ENCODE peak calls at places on chromosome 19, in seven cellular contexts. F is RWPE1, Q is PC-3, B is fibroblast of lung, S is Peyer's patch, G is aorta, H is uterus. L is an unnamed sample.

GRCh38 chr19:4425531-4425930 is 23.1 kb downstream of the CHAF1A start:
- DNase-seq in F (no peak), B (peak), S (no peak), Q (no peak), H (no peak), G (no peak), L (no peak)

GRCh38 chr19:38664503-38665211 is 17.2 kb downstream of the ACTN4 start:
- DNase-seq in G (no peak), S (no peak), Q (no peak), F (no peak), H (no peak), B (no peak), L (no peak)

GRCh38 chr19:14459703-14460102 is 15.5 kb downstream of the PTGER1 start:
- DNase-seq in S (no peak), F (no peak), G (no peak), B (no peak), Q (no peak), H (no peak), L (no peak)

GRCh38 chr19:13069415-13070369 is 33.0 kb downstream of the LYL1 start:
- DNase-seq in S (no peak), F (no peak), Q (no peak), B (peak), H (no peak), G (no peak), L (no peak)

GRCh38 chr19:3450796-3451411 is 29.4 kb downstream of the SMIM24 start:
- DNase-seq in H (peak), G (peak), S (peak), Q (peak), B (peak), F (peak), L (peak)

GRCh38 chr19:33376423-33376822 is 2.9 kb downstream of the CEBPG start:
- DNase-seq in Q (peak), F (peak), G (peak), S (peak), H (peak), B (peak), L (no peak)

GRCh38 chr19:39125199-39125553 is 410 bp upstream of the PAK4 start:
- DNase-seq in F (no peak), S (no peak), Q (no peak), B (no peak), G (no peak), H (no peak), L (no peak)

GRCh38 chr19:40283414-40284250 is 1.5 kb downstream of the AKT2 start:
- DNase-seq in B (no peak), S (no peak), H (no peak), G (peak), F (no peak), Q (no peak), L (no peak)

GRCh38 chr19:29530549-29531457 is 5.0 kb downstream of the VSTM2B start:
- DNase-seq in S (peak), F (no peak), G (peak), H (no peak), Q (no peak), B (no peak), L (no peak)

GRCh38 chr19:41910992-41911888 is 17.0 kb downstream of the ERFL start:
- DNase-seq in S (no peak), F (no peak), G (no peak), B (no peak), Q (no peak), H (no peak), L (no peak)

GRCh38 chr19:45340232-45340898 is at the start of gene KLC3:
- DNase-seq in Q (peak), H (no peak), F (peak), S (peak), G (no peak), B (no peak), L (no peak)

GRCh38 chr19:5143471-5144411 is 174.8 kb downstream of the KDM4B start:
- DNase-seq in H (no peak), B (no peak), S (peak), Q (no peak), F (no peak), G (peak), L (no peak)

GRCh38 chr19:18262917-18263316 is 11.3 kb downstream of the IQCN start:
- DNase-seq in S (no peak), B (no peak), F (no peak), H (no peak), G (no peak), Q (no peak), L (no peak)

GRCh38 chr19:7920520-7921301 is 573 bp downstream of the SNAPC2 start:
- DNase-seq in H (peak), F (peak), Q (peak), S (peak), B (peak), G (peak), L (peak)

GRCh38 chr19:56097306-56097705 is 23.8 kb downstream of the ZNF787 start:
- DNase-seq in G (no peak), B (no peak), F (no peak), H (no peak), Q (no peak), S (no peak), L (no peak)

GRCh38 chr19:6216996-6217751 is 62.6 kb downstream of the MLLT1 start:
- DNase-seq in F (no peak), Q (no peak), B (peak), H (peak), S (no peak), G (no peak), L (no peak)

GRCh38 chr19:38288127-38288855 is 15.8 kb upstream of the C19orf33 start:
- DNase-seq in F (no peak), B (no peak), S (no peak), H (no peak), Q (no peak), G (no peak), L (no peak)

GRCh38 chr19:5130371-5131030 is 161.6 kb downstream of the KDM4B start:
- DNase-seq in H (no peak), G (no peak), B (no peak), S (peak), F (no peak), Q (no peak), L (no peak)

GRCh38 chr19:38337360-38337653 is 1.7 kb downstream of the CATSPERG start:
- DNase-seq in F (no peak), G (no peak), Q (no peak), H (no peak), S (no peak), B (no peak), L (no peak)

GRCh38 chr19:13843104-13843921 is 33.6 kb upstream of the NANOS3 start:
- DNase-seq in H (peak), Q (peak), G (peak), F (peak), B (peak), S (peak), L (no peak)

GRCh38 chr19:11580665-11581418 is 3.4 kb upstream of the ACP5 start:
- DNase-seq in S (no peak), B (no peak), G (no peak), Q (peak), H (no peak), F (no peak), L (no peak)

GRCh38 chr19:492091-492531 is 4.2 kb upstream of the MADCAM1 start:
- DNase-seq in Q (peak), S (no peak), F (no peak), G (no peak), B (no peak), H (no peak), L (no peak)

GRCh38 chr19:14385492-14385891 is 4.2 kb downstream of the ADGRE5 start:
- DNase-seq in Q (no peak), H (no peak), B (no peak), F (no peak), G (no peak), S (no peak), L (no peak)

GRCh38 chr19:42468273-42468796 is 25.6 kb upstream of the CXCL17 start:
- DNase-seq in F (peak), S (peak), B (peak), Q (peak), H (no peak), G (no peak), L (peak)

GRCh38 chr19:56476671-56477428 is at the start of gene ZNF667:
- DNase-seq in B (peak), H (no peak), Q (peak), G (no peak), S (no peak), F (no peak), L (peak)

GRCh38 chr19:32890841-32891240 is 21.3 kb upstream of the SLC7A9 start:
- DNase-seq in B (no peak), F (no peak), S (no peak), G (no peak), Q (no peak), H (no peak), L (no peak)

GRCh38 chr19:43592800-43593350 is 3.1 kb downstream of the IRGQ start:
- DNase-seq in S (no peak), B (no peak), H (no peak), Q (no peak), G (no peak), F (no peak), L (no peak)

GRCh38 chr19:38852231-38853044 is 2.7 kb upstream of the HNRNPL start:
- DNase-seq in H (peak), F (peak), G (peak), S (peak), Q (peak), B (peak), L (no peak)

GRCh38 chr19:51916167-51916566 is 11.1 kb upstream of the ZNF613 start:
- DNase-seq in S (no peak), Q (no peak), H (no peak), F (no peak), B (no peak), G (no peak), L (no peak)

GRCh38 chr19:5914946-5915781 is 1.1 kb downstream of the CAPS start:
- DNase-seq in Q (peak), H (no peak), F (no peak), B (no peak), S (no peak), G (peak), L (no peak)

GRCh38 chr19:57067440-57067839 is 52.3 kb upstream of the USP29 start:
- DNase-seq in Q (no peak), S (no peak), F (no peak), B (no peak), G (no peak), H (no peak), L (no peak)

GRCh38 chr19:38707512-38708114 is 36.7 kb downstream of the CAPN12 start:
- DNase-seq in H (peak), B (peak), Q (peak), S (peak), F (no peak), G (no peak), L (no peak)

GRCh38 chr19:50432658-50433057 is at the start of gene MYBPC2:
- DNase-seq in Q (no peak), S (no peak), F (no peak), B (no peak), H (no peak), G (no peak), L (no peak)

GRCh38 chr19:10864538-10864899 is 6.8 kb upstream of the CARM1 start:
- DNase-seq in H (peak), S (peak), B (peak), F (peak), G (peak), Q (peak), L (no peak)

GRCh38 chr19:46713781-46714522 is 3.0 kb downstream of the PRKD2 start:
- DNase-seq in S (peak), H (peak), F (peak), G (peak), Q (peak), B (peak), L (peak)

GRCh38 chr19:32642771-32643170 is 32.2 kb downstream of the ANKRD27 start:
- DNase-seq in G (no peak), Q (no peak), F (no peak), S (peak), H (no peak), B (no peak), L (no peak)

GRCh38 chr19:31612873-31613272 is 263.6 kb upstream of the TSHZ3 start:
- DNase-seq in H (no peak), G (no peak), Q (no peak), S (no peak), F (no peak), B (no peak), L (no peak)

GRCh38 chr19:31613683-31614219 is 264.5 kb upstream of the TSHZ3 start:
- DNase-seq in H (no peak), S (no peak), G (no peak), B (no peak), F (no peak), Q (no peak), L (no peak)

GRCh38 chr19:31616031-31616430 is 266.8 kb upstream of the TSHZ3 start:
- DNase-seq in Q (no peak), B (peak), F (no peak), H (no peak), S (no peak), G (no peak), L (no peak)

GRCh38 chr19:31610036-31610435 is 260.8 kb upstream of the TSHZ3 start:
- DNase-seq in B (no peak), G (no peak), S (no peak), H (no peak), Q (no peak), F (no peak), L (no peak)

GRCh38 chr19:31611348-31611877 is 262.2 kb upstream of the TSHZ3 start:
- DNase-seq in B (no peak), G (no peak), H (no peak), Q (no peak), S (no peak), F (no peak), L (no peak)
- H3K27ac ChIP-seq in B (no peak), G (no peak), H (no peak), Q (no peak), S (no peak), F (no peak), L (no peak)

DNA sequence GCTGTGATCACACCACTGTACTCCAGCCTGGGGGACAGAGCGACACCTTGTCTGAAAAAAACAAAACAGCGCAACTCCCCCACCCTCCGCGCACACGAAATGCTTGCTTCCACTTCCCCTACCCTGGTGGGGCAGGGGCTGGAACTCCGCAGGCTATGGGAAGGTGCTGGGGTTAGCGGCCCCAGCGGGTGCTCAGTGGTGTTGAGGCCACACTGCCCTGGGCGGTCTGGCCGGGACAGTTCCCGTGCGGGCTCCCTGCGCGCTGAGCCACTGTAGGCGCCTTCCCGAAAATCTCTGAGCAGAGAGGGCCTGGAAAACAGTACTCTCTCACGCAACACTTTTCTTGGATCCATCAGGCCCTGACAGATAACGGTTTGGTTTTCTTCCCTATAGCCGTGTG is 1.1 kb upstream of the WTIP start:
- DNase-seq in S (peak), H (no peak), Q (no peak), G (no peak), F (no peak), B (no peak), L (no peak)
- H3K27ac ChIP-seq in S (no peak), H (peak), Q (no peak), G (no peak), F (peak), B (no peak), L (no peak)

DNA sequence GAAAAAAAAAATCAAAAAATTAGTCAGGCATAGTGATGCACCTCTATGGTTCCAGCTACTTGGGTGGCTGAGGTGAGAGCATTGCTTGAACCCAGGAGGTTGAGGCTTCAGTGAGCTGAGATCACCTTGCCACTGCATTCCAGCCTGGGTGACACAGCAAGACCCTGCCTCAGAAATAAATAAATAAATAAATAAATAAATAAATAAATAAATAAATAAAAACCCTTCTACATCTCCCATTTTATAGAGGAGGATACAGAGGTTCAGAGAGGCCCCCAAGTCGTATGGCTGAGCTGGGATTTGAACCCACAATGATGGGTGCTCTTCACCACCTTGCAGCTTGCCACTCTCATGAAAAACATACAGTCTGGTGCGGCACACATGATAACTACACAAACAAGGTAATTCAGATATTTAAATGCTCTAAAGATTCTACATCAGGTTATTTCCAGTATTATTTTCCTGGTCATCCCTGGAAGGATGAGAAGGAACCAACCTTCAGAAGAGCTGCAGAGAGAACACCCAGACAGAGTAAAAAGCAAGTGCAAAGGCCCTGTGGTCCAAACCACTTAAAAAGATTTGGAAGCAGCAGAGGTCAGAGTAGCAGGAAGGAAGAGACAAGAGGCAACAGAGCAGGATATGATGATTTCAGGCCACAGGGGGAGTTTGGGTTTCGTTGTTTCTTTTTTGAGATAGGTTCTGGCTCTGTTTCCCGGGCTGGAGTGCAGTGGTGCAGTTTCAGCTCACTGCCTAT is 29.2 kb upstream of the OR1M1 start:
- DNase-seq in H (no peak), B (no peak), Q (no peak), F (no peak), S (no peak), G (no peak), L (no peak)
- H3K27ac ChIP-seq in H (no peak), B (no peak), Q (no peak), F (no peak), S (no peak), G (no peak), L (no peak)

DNA sequence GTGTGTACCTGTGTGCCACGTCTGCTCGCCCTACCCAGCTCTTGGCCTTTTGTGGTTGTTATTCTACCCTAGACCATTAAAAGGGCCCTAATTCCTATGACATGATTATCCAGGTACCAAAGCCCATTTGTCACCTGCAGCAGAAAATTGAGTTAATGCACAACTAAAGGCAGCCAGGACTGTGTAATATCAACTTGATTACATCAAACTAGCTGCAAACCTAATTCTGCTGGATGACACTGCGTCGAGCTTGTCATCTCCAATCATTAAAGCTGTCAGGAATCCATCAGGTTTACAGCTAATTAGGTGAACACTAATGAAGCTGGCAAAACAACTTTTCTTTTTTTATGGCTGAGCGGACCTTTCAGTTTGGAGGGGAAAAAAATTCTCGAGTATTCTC is 3.1 kb downstream of the TSHZ3 start:
- DNase-seq in B (no peak), G (no peak), F (no peak), H (no peak), S (no peak), Q (no peak), L (no peak)
- H3K27ac ChIP-seq in B (no peak), G (no peak), F (no peak), H (peak), S (no peak), Q (no peak), L (no peak)

GRCh38 chr19:48634424-48635262 is 2.5 kb downstream of the DBP start:
- DNase-seq in F (peak), S (peak), H (peak), G (peak), B (peak), Q (peak), L (peak)

GRCh38 chr19:48635966-48636858 is 967 bp downstream of the DBP start:
- DNase-seq in G (no peak), F (no peak), S (no peak), B (no peak), Q (no peak), H (peak), L (no peak)

GRCh38 chr19:48636859-48637448 is at the start of gene DBP:
- DNase-seq in B (no peak), F (no peak), G (no peak), S (peak), Q (peak), H (no peak), L (no peak)

GRCh38 chr19:48634036-48634342 is 3.2 kb downstream of the DBP start:
- DNase-seq in Q (no peak), F (no peak), B (no peak), G (no peak), S (no peak), H (no peak), L (no peak)

DNA sequence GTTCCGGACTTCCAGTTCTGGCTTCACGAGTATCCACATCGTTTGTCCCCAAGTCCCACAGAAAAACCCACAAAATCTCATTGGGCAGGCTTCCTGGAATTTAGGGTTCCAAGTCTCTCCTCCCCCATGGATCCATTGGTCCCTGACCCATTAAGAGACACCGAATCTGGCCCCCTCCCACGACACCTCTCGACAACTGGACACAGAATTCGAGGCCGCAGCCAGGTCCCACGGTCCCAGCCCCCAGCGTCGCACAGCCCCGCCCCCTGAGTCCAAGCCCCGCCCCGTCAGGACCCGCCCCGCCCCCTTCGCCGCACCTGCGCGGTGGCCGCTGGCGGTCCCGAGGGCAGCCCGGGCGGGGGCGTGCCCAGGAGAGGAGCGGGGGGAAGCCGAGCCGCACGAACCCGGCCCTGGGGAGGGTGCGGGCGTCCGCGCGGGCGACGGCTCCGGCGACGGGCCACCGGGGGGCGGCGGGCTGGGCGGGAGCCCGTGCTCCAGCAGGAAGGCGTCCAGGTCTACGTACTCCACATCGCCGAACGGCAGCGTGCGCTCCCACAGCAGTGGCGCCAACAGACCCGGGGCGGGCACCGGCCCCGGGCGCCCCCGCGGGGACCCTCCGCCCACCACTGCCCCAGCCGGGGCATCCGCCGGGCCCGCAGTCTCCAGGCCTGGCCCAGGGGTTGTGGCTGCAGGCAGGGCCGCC is 1.8 kb downstream of the DBP start:
- DNase-seq in Q (peak), G (peak), S (peak), B (no peak), F (peak), H (peak), L (no peak)
- H3K27ac ChIP-seq in Q (peak), G (peak), S (peak), B (peak), F (peak), H (peak), L (peak)

GRCh38 chr19:54653181-54653809 is 9.5 kb upstream of the LILRB4 start:
- DNase-seq in F (peak), Q (peak), B (peak), S (no peak), H (no peak), G (no peak), L (no peak)

GRCh38 chr19:54650108-54650666 is 12.6 kb upstream of the LILRB4 start:
- DNase-seq in B (no peak), G (no peak), F (no peak), S (no peak), H (no peak), Q (no peak), L (no peak)

GRCh38 chr19:54646331-54646841 is 16.1 kb downstream of the LILRB1 start:
- DNase-seq in G (no peak), S (peak), H (no peak), Q (no peak), B (no peak), F (no peak), L (no peak)

GRCh38 chr19:54644056-54644455 is 13.8 kb downstream of the LILRB1 start:
- DNase-seq in H (no peak), B (no peak), S (peak), Q (no peak), G (no peak), F (no peak), L (no peak)

GRCh38 chr19:54648129-54648528 is 14.7 kb upstream of the LILRB4 start:
- DNase-seq in H (no peak), Q (no peak), B (no peak), G (no peak), F (no peak), S (peak), L (no peak)
- H3K27ac ChIP-seq in H (no peak), Q (no peak), B (no peak), G (no peak), F (no peak), S (no peak), L (no peak)

GRCh38 chr19:58364127-58364526 is 1.6 kb upstream of the ZNF497 start:
- DNase-seq in B (no peak), S (no peak), Q (no peak), H (no peak), F (no peak), G (no peak), L (no peak)
- H3K27ac ChIP-seq in B (no peak), S (no peak), Q (no peak), H (no peak), F (peak), G (no peak), L (no peak)

L was measured in epithelial cell of prostate.